ENCODE peak calls at places on chromosomes 16 and 17, in six cellular contexts. One of them, this sample, is unnamed.
A peak's percentile ranks its signal among the peaks of the same experiment; 100 is the strongest.

GRCh38 chr17:42865638-42866094 is 14.7 kb downstream of the AOC3 start:
- DNase-seq in suprapubic skin: no peak
- DNase-seq in C1 segment of cervical spinal cord: no peak
- DNase-seq in DMS153: no peak
- DNase-seq in caudate nucleus: no peak
- DNase-seq in GM12878: no peak
- DNase-seq in this sample: no peak

GRCh38 chr16:88076211-88076931 is 125.1 kb downstream of the BANP start:
- DNase-seq in suprapubic skin: no peak
- DNase-seq in C1 segment of cervical spinal cord: no peak
- DNase-seq in DMS153: no peak
- DNase-seq in caudate nucleus: no peak
- DNase-seq in GM12878: no peak
- DNase-seq in this sample: no peak

GRCh38 chr16:31114468-31114867 is 3.0 kb upstream of the KAT8 start:
- DNase-seq in suprapubic skin: no peak
- DNase-seq in C1 segment of cervical spinal cord: no peak
- DNase-seq in DMS153: no peak
- DNase-seq in caudate nucleus: no peak
- DNase-seq in GM12878: no peak
- DNase-seq in this sample: no peak

GRCh38 chr16:69057400-69058378 is 47.8 kb upstream of the HAS3 start:
- DNase-seq in suprapubic skin: no peak
- DNase-seq in C1 segment of cervical spinal cord: no peak
- DNase-seq in DMS153: no peak
- DNase-seq in caudate nucleus: no peak
- DNase-seq in GM12878: peak; percentile 59
- DNase-seq in this sample: no peak

GRCh38 chr16:67555795-67556212 is 6.5 kb upstream of the CTCF start:
- DNase-seq in suprapubic skin: no peak
- DNase-seq in C1 segment of cervical spinal cord: no peak
- DNase-seq in DMS153: no peak
- DNase-seq in caudate nucleus: no peak
- DNase-seq in GM12878: no peak
- DNase-seq in this sample: no peak

GRCh38 chr16:46732561-46732960 is 15.6 kb downstream of the MYLK3 start:
- DNase-seq in suprapubic skin: no peak
- DNase-seq in C1 segment of cervical spinal cord: no peak
- DNase-seq in DMS153: no peak
- DNase-seq in caudate nucleus: no peak
- DNase-seq in GM12878: no peak
- DNase-seq in this sample: no peak

GRCh38 chr17:62627904-62628603 is 584 bp downstream of the MRC2 start:
- DNase-seq in suprapubic skin: no peak
- DNase-seq in C1 segment of cervical spinal cord: no peak
- DNase-seq in DMS153: no peak
- DNase-seq in caudate nucleus: no peak
- DNase-seq in GM12878: no peak
- DNase-seq in this sample: peak; percentile 74

GRCh38 chr16:22693670-22694340 is 120.2 kb upstream of the HS3ST2 start:
- DNase-seq in suprapubic skin: no peak
- DNase-seq in C1 segment of cervical spinal cord: no peak
- DNase-seq in DMS153: no peak
- DNase-seq in caudate nucleus: no peak
- DNase-seq in GM12878: no peak
- DNase-seq in this sample: no peak

GRCh38 chr17:77948690-77949114 is 9.8 kb upstream of the TNRC6C start:
- DNase-seq in suprapubic skin: no peak
- DNase-seq in C1 segment of cervical spinal cord: no peak
- DNase-seq in DMS153: no peak
- DNase-seq in caudate nucleus: peak; percentile 14
- DNase-seq in GM12878: no peak
- DNase-seq in this sample: no peak

GRCh38 chr16:85061566-85061965 is 34.0 kb downstream of the KIAA0513 start:
- DNase-seq in suprapubic skin: no peak
- DNase-seq in C1 segment of cervical spinal cord: no peak
- DNase-seq in DMS153: no peak
- DNase-seq in caudate nucleus: no peak
- DNase-seq in GM12878: no peak
- DNase-seq in this sample: peak; percentile 61

GRCh38 chr17:43766413-43767052 is 7.9 kb upstream of the SOST start:
- DNase-seq in suprapubic skin: peak; percentile 89
- DNase-seq in C1 segment of cervical spinal cord: no peak
- DNase-seq in DMS153: no peak
- DNase-seq in caudate nucleus: no peak
- DNase-seq in GM12878: no peak
- DNase-seq in this sample: no peak

GRCh38 chr16:86919531-86920305 is 341.4 kb downstream of the FOXL1 start:
- DNase-seq in suprapubic skin: no peak
- DNase-seq in C1 segment of cervical spinal cord: no peak
- DNase-seq in DMS153: no peak
- DNase-seq in caudate nucleus: no peak
- DNase-seq in GM12878: no peak
- DNase-seq in this sample: no peak

GRCh38 chr17:10622610-10623485 is 34.3 kb downstream of the MYH3 start:
- DNase-seq in suprapubic skin: no peak
- DNase-seq in C1 segment of cervical spinal cord: no peak
- DNase-seq in DMS153: no peak
- DNase-seq in caudate nucleus: no peak
- DNase-seq in GM12878: no peak
- DNase-seq in this sample: no peak

GRCh38 chr17:82876602-82877391 is 37.0 kb upstream of the ZNF750 start:
- DNase-seq in suprapubic skin: peak; percentile 92
- DNase-seq in C1 segment of cervical spinal cord: peak; percentile 57
- DNase-seq in DMS153: peak; percentile 29
- DNase-seq in caudate nucleus: no peak
- DNase-seq in GM12878: no peak
- DNase-seq in this sample: peak; percentile 82

GRCh38 chr17:75698659-75699058 is 22.6 kb upstream of the ITGB4 start:
- DNase-seq in suprapubic skin: no peak
- DNase-seq in C1 segment of cervical spinal cord: no peak
- DNase-seq in DMS153: no peak
- DNase-seq in caudate nucleus: no peak
- DNase-seq in GM12878: no peak
- DNase-seq in this sample: no peak

GRCh38 chr17:4880850-4881249 is 18.5 kb upstream of the C17orf107 start:
- DNase-seq in suprapubic skin: no peak
- DNase-seq in C1 segment of cervical spinal cord: no peak
- DNase-seq in DMS153: no peak
- DNase-seq in caudate nucleus: no peak
- DNase-seq in GM12878: no peak
- DNase-seq in this sample: no peak

GRCh38 chr16:1188781-1189189 is 35.9 kb downstream of the CACNA1H start:
- DNase-seq in suprapubic skin: no peak
- DNase-seq in C1 segment of cervical spinal cord: no peak
- DNase-seq in DMS153: no peak
- DNase-seq in caudate nucleus: no peak
- DNase-seq in GM12878: no peak
- DNase-seq in this sample: peak; percentile 57

GRCh38 chr17:50364715-50365114 is 8.3 kb downstream of the MRPL27 start:
- DNase-seq in suprapubic skin: no peak
- DNase-seq in C1 segment of cervical spinal cord: no peak
- DNase-seq in DMS153: no peak
- DNase-seq in caudate nucleus: no peak
- DNase-seq in GM12878: no peak
- DNase-seq in this sample: no peak

GRCh38 chr17:15436399-15437369 is 30.7 kb downstream of the CDRT4 start:
- DNase-seq in suprapubic skin: no peak
- DNase-seq in C1 segment of cervical spinal cord: no peak
- DNase-seq in DMS153: peak; percentile 63
- DNase-seq in caudate nucleus: no peak
- DNase-seq in GM12878: no peak
- DNase-seq in this sample: peak; percentile 72

GRCh38 chr16:57918444-57918843 is 52.5 kb downstream of the CNGB1 start:
- DNase-seq in suprapubic skin: no peak
- DNase-seq in C1 segment of cervical spinal cord: no peak
- DNase-seq in DMS153: no peak
- DNase-seq in caudate nucleus: no peak
- DNase-seq in GM12878: no peak
- DNase-seq in this sample: no peak

GRCh38 chr17:7323731-7324437 is 5.3 kb downstream of the NEURL4 start:
- DNase-seq in suprapubic skin: no peak
- DNase-seq in C1 segment of cervical spinal cord: no peak
- DNase-seq in DMS153: no peak
- DNase-seq in caudate nucleus: no peak
- DNase-seq in GM12878: no peak
- DNase-seq in this sample: peak; percentile 52

GRCh38 chr17:33038740-33039139 is 47.1 kb downstream of the SPACA3 start:
- DNase-seq in suprapubic skin: no peak
- DNase-seq in C1 segment of cervical spinal cord: no peak
- DNase-seq in DMS153: peak; percentile 8
- DNase-seq in caudate nucleus: no peak
- DNase-seq in GM12878: no peak
- DNase-seq in this sample: peak; percentile 72

GRCh38 chr17:28967240-28968135 is 16.2 kb upstream of the PHF12 start:
- DNase-seq in suprapubic skin: no peak
- DNase-seq in C1 segment of cervical spinal cord: no peak
- DNase-seq in DMS153: no peak
- DNase-seq in caudate nucleus: no peak
- DNase-seq in GM12878: no peak
- DNase-seq in this sample: no peak